ENCODE peak calls at places on chromosomes 3 and 15, in five cellular contexts. S, V, E, Q and H are unnamed samples.

GRCh38 chr15:92796163-92796611 is 103.9 kb upstream of the CHD2 start:
- ATAC-seq in V (no peak), Q (no peak), E (no peak), S (peak), H (no peak)

GRCh38 chr3:40546811-40547210 is 22.1 kb downstream of the ZNF621 start:
- ATAC-seq in V (no peak), S (no peak), E (no peak), Q (peak), H (no peak)

GRCh38 chr3:111210003-111210699 is 138.5 kb downstream of the NECTIN3 start:
- ATAC-seq in S (no peak), E (no peak), V (no peak), Q (no peak), H (no peak)

GRCh38 chr3:9469953-9470352 is 72.5 kb downstream of the SETD5 start:
- ATAC-seq in Q (no peak), S (no peak), V (no peak), E (no peak), H (no peak)

GRCh38 chr15:78429477-78429876 is 8.5 kb upstream of the IREB2 start:
- ATAC-seq in V (no peak), E (no peak), S (peak), Q (no peak), H (no peak)

GRCh38 chr3:122697952-122698625 is 17.4 kb downstream of the PARP14 start:
- ATAC-seq in E (no peak), V (no peak), Q (no peak), S (no peak), H (peak)

GRCh38 chr3:112463250-112463649 is 36.0 kb downstream of the BTLA start:
- ATAC-seq in E (peak), Q (no peak), V (no peak), S (no peak), H (no peak)

GRCh38 chr3:23111286-23111685 is 91.8 kb upstream of the UBE2E2 start:
- ATAC-seq in Q (no peak), V (no peak), E (no peak), S (no peak), H (no peak)

GRCh38 chr15:99749386-99749785 is 16.1 kb upstream of the LYSMD4 start:
- ATAC-seq in S (peak), Q (peak), V (no peak), E (no peak), H (no peak)

GRCh38 chr15:88725305-88726220 is 77.7 kb upstream of the ACAN start:
- ATAC-seq in E (no peak), Q (no peak), V (no peak), S (no peak), H (peak)

GRCh38 chr15:59688383-59688887 is 685 bp downstream of the BNIP2 start:
- ATAC-seq in Q (no peak), S (peak), E (peak), V (peak), H (no peak)

GRCh38 chr15:93152951-93153350 is 63.9 kb upstream of the RGMA start:
- ATAC-seq in Q (peak), E (no peak), S (peak), V (no peak), H (no peak)

GRCh38 chr15:69074011-69074842 is 59.7 kb downstream of the NOX5 start:
- ATAC-seq in V (no peak), E (peak), Q (peak), S (peak), H (peak)

GRCh38 chr3:37290551-37290950 is 116.2 kb upstream of the LRRFIP2 start:
- ATAC-seq in S (no peak), Q (no peak), E (no peak), V (no peak), H (no peak)

GRCh38 chr15:98560338-98560737 is 88.0 kb upstream of the IGF1R start:
- ATAC-seq in V (no peak), S (no peak), E (no peak), Q (no peak), H (no peak)

GRCh38 chr3:127951276-127951675 is 36.2 kb downstream of the KBTBD12 start:
- ATAC-seq in E (no peak), V (no peak), S (no peak), Q (peak), H (no peak)

GRCh38 chr15:33104276-33104675 is 90.2 kb downstream of the FMN1 start:
- ATAC-seq in V (peak), Q (no peak), E (peak), S (no peak), H (no peak)

GRCh38 chr15:87365221-87365620 is 891.3 kb downstream of the NTRK3 start:
- ATAC-seq in V (no peak), S (no peak), E (no peak), Q (no peak), H (no peak)

GRCh38 chr3:157176108-157176507 is 16.2 kb upstream of the CCNL1 start:
- ATAC-seq in E (no peak), S (no peak), V (no peak), Q (no peak), H (no peak)